ENCODE peak calls at places on chromosome 17, in six cellular contexts. One of them, this sample, is unnamed.

GRCh38 chr17:27578718-27579085 is 52.3 kb upstream of the LGALS9 start:
- DNase-seq in A172: peak; percentile 53
- DNase-seq in activated CD8-positive, alpha-beta memory T cell treated with anti-CD3 and anti-CD28 coated beads, Interleukin-2, amount 50 U/mL, for 4 hours: no peak
- DNase-seq in endodermal cell: peak; percentile 65
- DNase-seq in stimulated activated naive B cell treated with anti-CD40 and anti-IgM and Interleukin-4, amounts not matched to agents 10 μg/mL and 1 μg/mL and 100 μg/mL, for 72 hours: no peak
- DNase-seq in stimulated activated CD8-positive, alpha-beta memory T cell treated with anti-CD3 and anti-CD28 coated beads, Interleukin-12 subunit alpha, Interleukin-12 subunit beta, amount 100 ng/mL, for 4 hours: no peak
- DNase-seq in this sample: no peak

GRCh38 chr17:73827627-73828241 is 183.5 kb upstream of the SDK2 start:
- DNase-seq in A172: no peak
- DNase-seq in activated CD8-positive, alpha-beta memory T cell treated with anti-CD3 and anti-CD28 coated beads, Interleukin-2, amount 50 U/mL, for 4 hours: no peak
- DNase-seq in endodermal cell: peak; percentile 80
- DNase-seq in stimulated activated naive B cell treated with anti-CD40 and anti-IgM and Interleukin-4, amounts not matched to agents 10 μg/mL and 1 μg/mL and 100 μg/mL, for 72 hours: no peak
- DNase-seq in stimulated activated CD8-positive, alpha-beta memory T cell treated with anti-CD3 and anti-CD28 coated beads, Interleukin-12 subunit alpha, Interleukin-12 subunit beta, amount 100 ng/mL, for 4 hours: no peak
- DNase-seq in this sample: no peak

GRCh38 chr17:80992077-80992947 is 671 bp downstream of the CHMP6 start:
- DNase-seq in A172: no peak
- DNase-seq in activated CD8-positive, alpha-beta memory T cell treated with anti-CD3 and anti-CD28 coated beads, Interleukin-2, amount 50 U/mL, for 4 hours: no peak
- DNase-seq in endodermal cell: peak; percentile 80
- DNase-seq in stimulated activated naive B cell treated with anti-CD40 and anti-IgM and Interleukin-4, amounts not matched to agents 10 μg/mL and 1 μg/mL and 100 μg/mL, for 72 hours: no peak
- DNase-seq in stimulated activated CD8-positive, alpha-beta memory T cell treated with anti-CD3 and anti-CD28 coated beads, Interleukin-12 subunit alpha, Interleukin-12 subunit beta, amount 100 ng/mL, for 4 hours: no peak
- DNase-seq in this sample: no peak

GRCh38 chr17:49496183-49496865 is 1.2 kb downstream of the NGFR start:
- DNase-seq in A172: no peak
- DNase-seq in activated CD8-positive, alpha-beta memory T cell treated with anti-CD3 and anti-CD28 coated beads, Interleukin-2, amount 50 U/mL, for 4 hours: peak; percentile 89
- DNase-seq in endodermal cell: peak; percentile 96
- DNase-seq in stimulated activated naive B cell treated with anti-CD40 and anti-IgM and Interleukin-4, amounts not matched to agents 10 μg/mL and 1 μg/mL and 100 μg/mL, for 72 hours: peak; percentile 70
- DNase-seq in stimulated activated CD8-positive, alpha-beta memory T cell treated with anti-CD3 and anti-CD28 coated beads, Interleukin-12 subunit alpha, Interleukin-12 subunit beta, amount 100 ng/mL, for 4 hours: peak; percentile 72
- DNase-seq in this sample: peak; percentile 86

GRCh38 chr17:14311979-14312378 is 11.1 kb downstream of the HS3ST3B1 start:
- DNase-seq in A172: no peak
- DNase-seq in activated CD8-positive, alpha-beta memory T cell treated with anti-CD3 and anti-CD28 coated beads, Interleukin-2, amount 50 U/mL, for 4 hours: no peak
- DNase-seq in endodermal cell: peak; percentile 37
- DNase-seq in stimulated activated naive B cell treated with anti-CD40 and anti-IgM and Interleukin-4, amounts not matched to agents 10 μg/mL and 1 μg/mL and 100 μg/mL, for 72 hours: no peak
- DNase-seq in stimulated activated CD8-positive, alpha-beta memory T cell treated with anti-CD3 and anti-CD28 coated beads, Interleukin-12 subunit alpha, Interleukin-12 subunit beta, amount 100 ng/mL, for 4 hours: no peak
- DNase-seq in this sample: no peak

GRCh38 chr17:57284984-57285646 is 28.8 kb downstream of the MSI2 start:
- DNase-seq in A172: no peak
- DNase-seq in activated CD8-positive, alpha-beta memory T cell treated with anti-CD3 and anti-CD28 coated beads, Interleukin-2, amount 50 U/mL, for 4 hours: peak; percentile 29
- DNase-seq in endodermal cell: peak; percentile 67
- DNase-seq in stimulated activated naive B cell treated with anti-CD40 and anti-IgM and Interleukin-4, amounts not matched to agents 10 μg/mL and 1 μg/mL and 100 μg/mL, for 72 hours: peak; percentile 49
- DNase-seq in stimulated activated CD8-positive, alpha-beta memory T cell treated with anti-CD3 and anti-CD28 coated beads, Interleukin-12 subunit alpha, Interleukin-12 subunit beta, amount 100 ng/mL, for 4 hours: no peak
- DNase-seq in this sample: peak; percentile 38

GRCh38 chr17:14886200-14886739 is 378.9 kb downstream of the PMP22 start:
- DNase-seq in A172: peak; percentile 14
- DNase-seq in activated CD8-positive, alpha-beta memory T cell treated with anti-CD3 and anti-CD28 coated beads, Interleukin-2, amount 50 U/mL, for 4 hours: no peak
- DNase-seq in endodermal cell: peak; percentile 60
- DNase-seq in stimulated activated naive B cell treated with anti-CD40 and anti-IgM and Interleukin-4, amounts not matched to agents 10 μg/mL and 1 μg/mL and 100 μg/mL, for 72 hours: no peak
- DNase-seq in stimulated activated CD8-positive, alpha-beta memory T cell treated with anti-CD3 and anti-CD28 coated beads, Interleukin-12 subunit alpha, Interleukin-12 subunit beta, amount 100 ng/mL, for 4 hours: no peak
- DNase-seq in this sample: no peak

GRCh38 chr17:77311371-77311981 is 170.7 kb downstream of the SEC14L1 start:
- DNase-seq in A172: no peak
- DNase-seq in activated CD8-positive, alpha-beta memory T cell treated with anti-CD3 and anti-CD28 coated beads, Interleukin-2, amount 50 U/mL, for 4 hours: no peak
- DNase-seq in endodermal cell: peak; percentile 72
- DNase-seq in stimulated activated naive B cell treated with anti-CD40 and anti-IgM and Interleukin-4, amounts not matched to agents 10 μg/mL and 1 μg/mL and 100 μg/mL, for 72 hours: no peak
- DNase-seq in stimulated activated CD8-positive, alpha-beta memory T cell treated with anti-CD3 and anti-CD28 coated beads, Interleukin-12 subunit alpha, Interleukin-12 subunit beta, amount 100 ng/mL, for 4 hours: no peak
- DNase-seq in this sample: no peak

GRCh38 chr17:3796110-3796821 is 4.7 kb downstream of the ITGAE start:
- DNase-seq in A172: no peak
- DNase-seq in activated CD8-positive, alpha-beta memory T cell treated with anti-CD3 and anti-CD28 coated beads, Interleukin-2, amount 50 U/mL, for 4 hours: peak; percentile 87
- DNase-seq in endodermal cell: peak; percentile 47
- DNase-seq in stimulated activated naive B cell treated with anti-CD40 and anti-IgM and Interleukin-4, amounts not matched to agents 10 μg/mL and 1 μg/mL and 100 μg/mL, for 72 hours: peak; percentile 50
- DNase-seq in stimulated activated CD8-positive, alpha-beta memory T cell treated with anti-CD3 and anti-CD28 coated beads, Interleukin-12 subunit alpha, Interleukin-12 subunit beta, amount 100 ng/mL, for 4 hours: peak; percentile 84
- DNase-seq in this sample: peak; percentile 49

GRCh38 chr17:38418693-38419507 is 9.4 kb upstream of the ARHGAP23 start:
- DNase-seq in A172: no peak
- DNase-seq in activated CD8-positive, alpha-beta memory T cell treated with anti-CD3 and anti-CD28 coated beads, Interleukin-2, amount 50 U/mL, for 4 hours: no peak
- DNase-seq in endodermal cell: peak; percentile 81
- DNase-seq in stimulated activated naive B cell treated with anti-CD40 and anti-IgM and Interleukin-4, amounts not matched to agents 10 μg/mL and 1 μg/mL and 100 μg/mL, for 72 hours: no peak
- DNase-seq in stimulated activated CD8-positive, alpha-beta memory T cell treated with anti-CD3 and anti-CD28 coated beads, Interleukin-12 subunit alpha, Interleukin-12 subunit beta, amount 100 ng/mL, for 4 hours: no peak
- DNase-seq in this sample: no peak

GRCh38 chr17:75181608-75182318 is 996 bp downstream of the SUMO2 start:
- DNase-seq in A172: no peak
- DNase-seq in activated CD8-positive, alpha-beta memory T cell treated with anti-CD3 and anti-CD28 coated beads, Interleukin-2, amount 50 U/mL, for 4 hours: peak; percentile 38
- DNase-seq in endodermal cell: no peak
- DNase-seq in stimulated activated naive B cell treated with anti-CD40 and anti-IgM and Interleukin-4, amounts not matched to agents 10 μg/mL and 1 μg/mL and 100 μg/mL, for 72 hours: peak; percentile 21
- DNase-seq in stimulated activated CD8-positive, alpha-beta memory T cell treated with anti-CD3 and anti-CD28 coated beads, Interleukin-12 subunit alpha, Interleukin-12 subunit beta, amount 100 ng/mL, for 4 hours: no peak
- DNase-seq in this sample: no peak